ENCODE peak calls at places on chromosomes 3 and 15, in five cellular contexts. T, S, R, I and U are unnamed samples.

GRCh38 chr3:155497930-155498647 is 204.6 kb upstream of the STRIT1 start:
- DNase-seq in T (peak), S (peak), R (no peak), I (no peak), U (peak)

GRCh38 chr3:77530870-77531269 is 491.0 kb downstream of the ROBO2 start:
- DNase-seq in T (peak), S (peak), R (no peak), I (no peak), U (no peak)

GRCh38 chr15:98983333-98983732 is 24.3 kb downstream of the PGPEP1L start:
- DNase-seq in T (peak), S (peak), R (no peak), I (no peak), U (peak)

GRCh38 chr3:56923546-56924224 is 121.9 kb upstream of the ARHGEF3 start:
- DNase-seq in T (peak), S (peak), R (no peak), I (no peak), U (peak)

GRCh38 chr3:4584537-4585249 is 91.5 kb downstream of the ITPR1 start:
- DNase-seq in T (no peak), S (peak), R (no peak), I (no peak), U (peak)

GRCh38 chr15:56734013-56734625 is 810 bp upstream of the ZNF280D start:
- DNase-seq in T (peak), S (no peak), R (no peak), I (no peak), U (no peak)

GRCh38 chr3:8625991-8626390 is 18.6 kb downstream of the SSUH2 start:
- DNase-seq in T (peak), S (peak), R (no peak), I (no peak), U (peak)

GRCh38 chr3:146476094-146476740 is 6.9 kb upstream of the PLSCR2 start:
- DNase-seq in T (no peak), S (no peak), R (no peak), I (no peak), U (peak)

GRCh38 chr15:73756390-73756789 is 3.2 kb upstream of the INSYN1 start:
- DNase-seq in T (no peak), S (no peak), R (no peak), I (no peak), U (no peak)

GRCh38 chr3:115581347-115582135 is 41.8 kb upstream of the GAP43 start:
- DNase-seq in T (peak), S (peak), R (no peak), I (no peak), U (peak)

GRCh38 chr3:85476891-85477495 is 518.2 kb downstream of the CADM2 start:
- DNase-seq in T (no peak), S (no peak), R (peak), I (no peak), U (peak)

GRCh38 chr15:71806452-71806931 is 3.9 kb upstream of the NR2E3 start:
- DNase-seq in T (peak), S (no peak), R (peak), I (no peak), U (peak)

GRCh38 chr15:65087873-65088642 is 11.5 kb downstream of the KBTBD13 start:
- DNase-seq in T (no peak), S (no peak), R (no peak), I (no peak), U (no peak)

GRCh38 chr3:71503525-71504249 is 79.8 kb downstream of the FOXP1 start:
- DNase-seq in T (peak), S (no peak), R (no peak), I (no peak), U (peak)

GRCh38 chr3:184440161-184440560 is 60.3 kb downstream of the CHRD start:
- DNase-seq in T (no peak), S (no peak), R (no peak), I (no peak), U (no peak)

GRCh38 chr3:189304465-189305341 is 132.9 kb downstream of the TPRG1 start:
- DNase-seq in T (no peak), S (peak), R (no peak), I (peak), U (no peak)

GRCh38 chr3:184078851-184079250 is 18.0 kb upstream of the HTR3E start:
- DNase-seq in T (peak), S (no peak), R (no peak), I (no peak), U (no peak)

GRCh38 chr3:13634615-13635014 is 85.7 kb downstream of the FBLN2 start:
- DNase-seq in T (no peak), S (no peak), R (no peak), I (no peak), U (no peak)

GRCh38 chr3:177795866-177796265 is 598.6 kb upstream of the TBL1XR1 start:
- DNase-seq in T (no peak), S (no peak), R (no peak), I (no peak), U (no peak)

GRCh38 chr15:64017082-64017588 is 29.1 kb downstream of the DAPK2 start:
- DNase-seq in T (peak), S (no peak), R (no peak), I (no peak), U (peak)

GRCh38 chr3:101725192-101725889 is 927 bp downstream of the CEP97 start:
- DNase-seq in T (peak), S (no peak), R (peak), I (peak), U (peak)

GRCh38 chr15:88604381-88604951 is 16.7 kb upstream of the AEN start:
- DNase-seq in T (no peak), S (no peak), R (peak), I (peak), U (no peak)

GRCh38 chr3:32705232-32705631 is 20.2 kb downstream of the CNOT10 start:
- DNase-seq in T (no peak), S (no peak), R (no peak), I (no peak), U (no peak)

GRCh38 chr15:67463488-67463887 is 57.4 kb upstream of the C15orf61 start:
- DNase-seq in T (no peak), S (no peak), R (no peak), I (no peak), U (no peak)

GRCh38 chr3:156792114-156792513 is 34.0 kb upstream of the LEKR1 start:
- DNase-seq in T (no peak), S (no peak), R (no peak), I (no peak), U (no peak)

GRCh38 chr3:39528844-39529243 is 61.4 kb downstream of the MOBP start:
- DNase-seq in T (no peak), S (no peak), R (no peak), I (no peak), U (no peak)

GRCh38 chr3:110736332-110736731 is 335.3 kb upstream of the NECTIN3 start:
- DNase-seq in T (no peak), S (no peak), R (no peak), I (no peak), U (no peak)

GRCh38 chr3:14773691-14774128 is 45.1 kb upstream of the FGD5 start:
- DNase-seq in T (no peak), S (no peak), R (no peak), I (no peak), U (no peak)

GRCh38 chr3:140206196-140207040 is 271.4 kb downstream of the CLSTN2 start:
- DNase-seq in T (peak), S (peak), R (peak), I (peak), U (peak)

GRCh38 chr15:27342991-27343390 is 372.0 kb downstream of the GABRG3 start:
- DNase-seq in T (no peak), S (no peak), R (no peak), I (no peak), U (no peak)

GRCh38 chr3:125618851-125619250 is 23.6 kb upstream of the OSBPL11 start:
- DNase-seq in T (no peak), S (no peak), R (no peak), I (no peak), U (no peak)

GRCh38 chr15:31221936-31222515 is 104.6 kb upstream of the KLF13 start:
- DNase-seq in T (no peak), S (no peak), R (no peak), I (no peak), U (no peak)

GRCh38 chr3:135267487-135267886 is 472.4 kb downstream of the EPHB1 start:
- DNase-seq in T (no peak), S (no peak), R (no peak), I (no peak), U (no peak)

GRCh38 chr15:41894791-41895463 is 1.1 kb upstream of the SPTBN5 start:
- DNase-seq in T (peak), S (peak), R (no peak), I (peak), U (peak)

GRCh38 chr15:83312046-83312445 is 27.6 kb upstream of the BNC1 start:
- DNase-seq in T (peak), S (no peak), R (no peak), I (no peak), U (no peak)

GRCh38 chr15:44215594-44215993 is 20.5 kb upstream of the FRMD5 start:
- DNase-seq in T (peak), S (peak), R (no peak), I (no peak), U (peak)

GRCh38 chr15:68699881-68700394 is 120.8 kb downstream of the ANP32A start:
- DNase-seq in T (no peak), S (no peak), R (no peak), I (no peak), U (no peak)

GRCh38 chr15:78266229-78266628 is 1.9 kb downstream of the DNAJA4 start:
- DNase-seq in T (no peak), S (no peak), R (no peak), I (no peak), U (no peak)

GRCh38 chr15:93170320-93170719 is 81.3 kb upstream of the RGMA start:
- DNase-seq in T (no peak), S (no peak), R (peak), I (no peak), U (no peak)

GRCh38 chr3:183244219-183244618 is 8.8 kb upstream of the B3GNT5 start:
- DNase-seq in T (peak), S (no peak), R (no peak), I (no peak), U (peak)